ENCODE peak calls at places on chromosomes 1 and 21, in four cellular contexts. One of them, this sample, is unnamed.

GRCh38 chr1:3604997-3605823 is 6.1 kb downstream of the MEGF6 start:
- DNase-seq in esophagus squamous epithelium: no peak
- DNase-seq in Peyer's patch: no peak
- DNase-seq in prostate gland: no peak
- DNase-seq in this sample: no peak

GRCh38 chr1:8394456-8395321 is 76.8 kb downstream of the SLC45A1 start:
- DNase-seq in esophagus squamous epithelium: no peak
- DNase-seq in Peyer's patch: no peak
- DNase-seq in prostate gland: no peak
- DNase-seq in this sample: peak; percentile 55

GRCh38 chr1:244291171-244291866 is 160.4 kb downstream of the ADSS2 start:
- DNase-seq in esophagus squamous epithelium: no peak
- DNase-seq in Peyer's patch: no peak
- DNase-seq in prostate gland: no peak
- DNase-seq in this sample: no peak

GRCh38 chr1:78045850-78046778 is at the start of gene GIPC2:
- DNase-seq in esophagus squamous epithelium: no peak
- DNase-seq in Peyer's patch: no peak
- DNase-seq in prostate gland: no peak
- DNase-seq in this sample: no peak

GRCh38 chr21:33396966-33397365 is 6.2 kb upstream of the IFNGR2 start:
- DNase-seq in esophagus squamous epithelium: no peak
- DNase-seq in Peyer's patch: no peak
- DNase-seq in prostate gland: no peak
- DNase-seq in this sample: peak; percentile 66

GRCh38 chr1:18005238-18005637 is 102.4 kb upstream of the IGSF21 start:
- DNase-seq in esophagus squamous epithelium: no peak
- DNase-seq in Peyer's patch: no peak
- DNase-seq in prostate gland: no peak
- DNase-seq in this sample: no peak

GRCh38 chr1:160115545-160116276 is at the start of gene ATP1A2:
- DNase-seq in esophagus squamous epithelium: no peak
- DNase-seq in Peyer's patch: no peak
- DNase-seq in prostate gland: no peak
- DNase-seq in this sample: no peak

GRCh38 chr1:243701872-243702271 is 148.2 kb downstream of the AKT3 start:
- DNase-seq in esophagus squamous epithelium: no peak
- DNase-seq in Peyer's patch: no peak
- DNase-seq in prostate gland: no peak
- DNase-seq in this sample: no peak

GRCh38 chr21:44931501-44932365 is 8.1 kb upstream of the SLX9 start:
- DNase-seq in esophagus squamous epithelium: no peak
- DNase-seq in Peyer's patch: no peak
- DNase-seq in prostate gland: no peak
- DNase-seq in this sample: no peak

GRCh38 chr1:114320586-114320985 is 166.9 kb upstream of the SYT6 start:
- DNase-seq in esophagus squamous epithelium: no peak
- DNase-seq in Peyer's patch: no peak
- DNase-seq in prostate gland: no peak
- DNase-seq in this sample: peak; percentile 80

GRCh38 chr1:93446837-93447451 is 974 bp upstream of the FNBP1L start:
- DNase-seq in esophagus squamous epithelium: no peak
- DNase-seq in Peyer's patch: peak; percentile 21
- DNase-seq in prostate gland: peak; percentile 65
- DNase-seq in this sample: no peak

GRCh38 chr1:29801561-29801973 is 565.2 kb downstream of the PTPRU start:
- DNase-seq in esophagus squamous epithelium: no peak
- DNase-seq in Peyer's patch: peak; percentile 1
- DNase-seq in prostate gland: no peak
- DNase-seq in this sample: no peak

GRCh38 chr1:22131875-22132486 is 10.9 kb downstream of the WNT4 start:
- DNase-seq in esophagus squamous epithelium: no peak
- DNase-seq in Peyer's patch: peak; percentile 28
- DNase-seq in prostate gland: peak; percentile 40
- DNase-seq in this sample: no peak

GRCh38 chr1:207856276-207857023 is 54.5 kb downstream of the CD34 start:
- DNase-seq in esophagus squamous epithelium: no peak
- DNase-seq in Peyer's patch: no peak
- DNase-seq in prostate gland: no peak
- DNase-seq in this sample: no peak

GRCh38 chr1:32636793-32637561 is 13.4 kb downstream of the ZBTB8OS start:
- DNase-seq in esophagus squamous epithelium: no peak
- DNase-seq in Peyer's patch: no peak
- DNase-seq in prostate gland: no peak
- DNase-seq in this sample: no peak

GRCh38 chr1:22786719-22787489 is 76.3 kb downstream of the EPHB2 start:
- DNase-seq in esophagus squamous epithelium: no peak
- DNase-seq in Peyer's patch: no peak
- DNase-seq in prostate gland: no peak
- DNase-seq in this sample: no peak

GRCh38 chr21:31293986-31294385 is 50.1 kb downstream of the TIAM1 start:
- DNase-seq in esophagus squamous epithelium: no peak
- DNase-seq in Peyer's patch: no peak
- DNase-seq in prostate gland: no peak
- DNase-seq in this sample: peak; percentile 62

GRCh38 chr1:93607814-93608187 is 73.8 kb downstream of the BCAR3 start:
- DNase-seq in esophagus squamous epithelium: no peak
- DNase-seq in Peyer's patch: no peak
- DNase-seq in prostate gland: no peak
- DNase-seq in this sample: no peak

GRCh38 chr1:197633447-197634039 is 141.7 kb downstream of the DENND1B start:
- DNase-seq in esophagus squamous epithelium: no peak
- DNase-seq in Peyer's patch: no peak
- DNase-seq in prostate gland: no peak
- DNase-seq in this sample: no peak

GRCh38 chr1:110240476-110241210 is 30.5 kb downstream of the KCNC4 start:
- DNase-seq in esophagus squamous epithelium: no peak
- DNase-seq in Peyer's patch: no peak
- DNase-seq in prostate gland: no peak
- DNase-seq in this sample: no peak

GRCh38 chr1:243230914-243231313 is 24.2 kb downstream of the CEP170 start:
- DNase-seq in esophagus squamous epithelium: no peak
- DNase-seq in Peyer's patch: no peak
- DNase-seq in prostate gland: no peak
- DNase-seq in this sample: no peak

GRCh38 chr1:228455715-228456114 is 31.5 kb upstream of the RNF187 start:
- DNase-seq in esophagus squamous epithelium: no peak
- DNase-seq in Peyer's patch: no peak
- DNase-seq in prostate gland: no peak
- DNase-seq in this sample: no peak

GRCh38 chr1:17567582-17567981 is 28.1 kb downstream of the ARHGEF10L start:
- DNase-seq in esophagus squamous epithelium: no peak
- DNase-seq in Peyer's patch: no peak
- DNase-seq in prostate gland: no peak
- DNase-seq in this sample: no peak

GRCh38 chr1:59669752-59670312 is 144.9 kb upstream of the HOOK1 start:
- DNase-seq in esophagus squamous epithelium: no peak
- DNase-seq in Peyer's patch: no peak
- DNase-seq in prostate gland: no peak
- DNase-seq in this sample: peak; percentile 58

GRCh38 chr1:110672001-110672752 is 2.6 kb downstream of the KCNA3 start:
- DNase-seq in esophagus squamous epithelium: no peak
- DNase-seq in Peyer's patch: peak; percentile 67
- DNase-seq in prostate gland: no peak
- DNase-seq in this sample: no peak

GRCh38 chr1:25566730-25567341 is 23.4 kb downstream of the LDLRAP1 start:
- DNase-seq in esophagus squamous epithelium: no peak
- DNase-seq in Peyer's patch: no peak
- DNase-seq in prostate gland: peak; percentile 59
- DNase-seq in this sample: peak; percentile 84

GRCh38 chr21:15028186-15028585 is 36.6 kb downstream of the NRIP1 start:
- DNase-seq in esophagus squamous epithelium: no peak
- DNase-seq in Peyer's patch: no peak
- DNase-seq in prostate gland: no peak
- DNase-seq in this sample: no peak

GRCh38 chr1:231612393-231613089 is 14.0 kb upstream of the DISC1 start:
- DNase-seq in esophagus squamous epithelium: no peak
- DNase-seq in Peyer's patch: peak; percentile 84
- DNase-seq in prostate gland: no peak
- DNase-seq in this sample: no peak

GRCh38 chr1:112144738-112145426 is 155.4 kb upstream of the KCND3 start:
- DNase-seq in esophagus squamous epithelium: no peak
- DNase-seq in Peyer's patch: no peak
- DNase-seq in prostate gland: no peak
- DNase-seq in this sample: no peak

GRCh38 chr1:67146539-67146938 is 11.8 kb upstream of the C1orf141 start:
- DNase-seq in esophagus squamous epithelium: no peak
- DNase-seq in Peyer's patch: no peak
- DNase-seq in prostate gland: no peak
- DNase-seq in this sample: no peak

GRCh38 chr1:198937231-198938031 is 298.6 kb downstream of the PTPRC start:
- DNase-seq in esophagus squamous epithelium: no peak
- DNase-seq in Peyer's patch: peak; percentile 45
- DNase-seq in prostate gland: peak; percentile 13
- DNase-seq in this sample: peak; percentile 89

GRCh38 chr1:107315652-107316051 is 174.8 kb downstream of the NTNG1 start:
- DNase-seq in esophagus squamous epithelium: no peak
- DNase-seq in Peyer's patch: no peak
- DNase-seq in prostate gland: no peak
- DNase-seq in this sample: no peak

GRCh38 chr1:156055649-156056048 is 1.1 kb downstream of the LAMTOR2 start:
- DNase-seq in esophagus squamous epithelium: no peak
- DNase-seq in Peyer's patch: no peak
- DNase-seq in prostate gland: no peak
- DNase-seq in this sample: no peak

GRCh38 chr1:183548136-183548535 is 42.1 kb downstream of the NCF2 start:
- DNase-seq in esophagus squamous epithelium: no peak
- DNase-seq in Peyer's patch: no peak
- DNase-seq in prostate gland: no peak
- DNase-seq in this sample: no peak

GRCh38 chr1:160789702-160790611 is 6.0 kb upstream of the LY9 start:
- DNase-seq in esophagus squamous epithelium: no peak
- DNase-seq in Peyer's patch: peak; percentile 84
- DNase-seq in prostate gland: no peak
- DNase-seq in this sample: no peak

GRCh38 chr1:211724711-211725196 is 49.3 kb upstream of the NEK2 start:
- DNase-seq in esophagus squamous epithelium: no peak
- DNase-seq in Peyer's patch: no peak
- DNase-seq in prostate gland: no peak
- DNase-seq in this sample: peak; percentile 52

GRCh38 chr1:92822907-92823306 is 8.9 kb upstream of the RPL5 start:
- DNase-seq in esophagus squamous epithelium: no peak
- DNase-seq in Peyer's patch: no peak
- DNase-seq in prostate gland: no peak
- DNase-seq in this sample: no peak

GRCh38 chr1:2098301-2098698 is 48.1 kb downstream of the PRKCZ start:
- DNase-seq in esophagus squamous epithelium: no peak
- DNase-seq in Peyer's patch: no peak
- DNase-seq in prostate gland: no peak
- DNase-seq in this sample: no peak
- TF ChIP-seq CTCF in esophagus squamous epithelium: no peak
- TF ChIP-seq CTCF in Peyer's patch: no peak
- TF ChIP-seq CTCF in prostate gland: no peak
- TF ChIP-seq CTCF in this sample: no peak

GRCh38 chr1:202293620-202294019 is 48.1 kb downstream of the UBE2T start:
- DNase-seq in esophagus squamous epithelium: no peak
- DNase-seq in Peyer's patch: no peak
- DNase-seq in prostate gland: no peak
- DNase-seq in this sample: no peak
- TF ChIP-seq CTCF in esophagus squamous epithelium: no peak
- TF ChIP-seq CTCF in Peyer's patch: no peak
- TF ChIP-seq CTCF in prostate gland: no peak
- TF ChIP-seq CTCF in this sample: no peak

GRCh38 chr1:202659974-202660373 is 50.3 kb downstream of the SYT2 start:
- DNase-seq in esophagus squamous epithelium: no peak
- DNase-seq in Peyer's patch: no peak
- DNase-seq in prostate gland: no peak
- DNase-seq in this sample: no peak
- TF ChIP-seq CTCF in esophagus squamous epithelium: no peak
- TF ChIP-seq CTCF in Peyer's patch: no peak
- TF ChIP-seq CTCF in prostate gland: no peak
- TF ChIP-seq CTCF in this sample: no peak

DNA sequence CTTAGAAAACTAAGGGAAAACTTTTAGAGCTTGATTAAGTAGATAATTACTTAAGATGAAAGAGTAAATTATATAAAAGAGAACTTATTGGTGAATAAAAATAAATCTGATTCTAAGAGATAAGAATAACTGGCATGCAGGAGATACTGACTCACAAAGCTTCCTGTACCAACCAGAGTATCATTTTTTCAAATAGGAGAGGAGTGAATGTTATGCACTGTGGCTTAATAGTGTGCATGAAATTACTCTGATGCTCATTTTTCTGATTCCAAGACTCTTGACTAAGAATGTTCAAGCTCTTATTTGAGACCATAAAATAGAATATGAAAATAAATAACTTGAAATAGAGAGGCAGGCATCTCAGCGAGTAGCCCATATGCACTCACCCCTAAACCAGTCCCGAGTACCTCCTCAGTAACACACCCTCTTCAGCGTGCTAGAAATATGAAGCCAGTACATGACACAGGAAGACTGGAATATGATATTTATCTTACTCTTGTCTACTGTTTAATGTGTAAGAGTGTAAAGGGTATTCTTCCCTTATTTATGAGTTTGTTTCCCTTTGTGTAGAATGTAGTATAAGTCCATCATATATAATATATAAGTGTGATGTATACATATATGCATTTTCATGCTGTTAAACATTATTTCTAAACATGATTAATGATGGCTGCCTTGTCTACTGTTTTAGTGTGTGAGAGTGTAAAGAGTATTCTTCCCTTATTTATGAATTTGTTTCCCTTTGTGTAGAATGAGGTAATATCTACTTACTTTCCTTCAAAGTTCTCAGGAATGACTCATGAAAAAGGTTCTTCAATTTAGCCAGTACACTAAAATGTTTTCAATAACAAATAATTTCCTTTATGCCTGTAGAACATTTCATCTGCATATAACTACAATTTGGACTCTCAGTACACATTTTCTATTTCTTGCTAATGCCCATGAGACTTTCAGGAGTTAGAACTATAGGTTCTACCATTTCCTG is 99.2 kb upstream of the PALMD start:
- DNase-seq in esophagus squamous epithelium: no peak
- DNase-seq in Peyer's patch: no peak
- DNase-seq in prostate gland: no peak
- DNase-seq in this sample: no peak
- TF ChIP-seq CTCF in esophagus squamous epithelium: no peak
- TF ChIP-seq CTCF in Peyer's patch: no peak
- TF ChIP-seq CTCF in prostate gland: no peak
- TF ChIP-seq CTCF in this sample: no peak

GRCh38 chr1:233121947-233122559 is 171.6 kb downstream of the NTPCR start:
- DNase-seq in esophagus squamous epithelium: no peak
- DNase-seq in Peyer's patch: no peak
- DNase-seq in prostate gland: no peak
- DNase-seq in this sample: no peak
- TF ChIP-seq CTCF in esophagus squamous epithelium: no peak
- TF ChIP-seq CTCF in Peyer's patch: no peak
- TF ChIP-seq CTCF in prostate gland: no peak
- TF ChIP-seq CTCF in this sample: no peak

GRCh38 chr1:220272047-220272840 is at the start of gene RAB3GAP2:
- DNase-seq in esophagus squamous epithelium: peak; percentile 81
- DNase-seq in Peyer's patch: peak; percentile 95
- DNase-seq in prostate gland: peak; percentile 91
- DNase-seq in this sample: peak; percentile 71
- TF ChIP-seq CTCF in esophagus squamous epithelium: no peak
- TF ChIP-seq CTCF in Peyer's patch: no peak
- TF ChIP-seq CTCF in prostate gland: peak; percentile 13
- TF ChIP-seq CTCF in this sample: no peak